ENCODE peak calls at places on chromosomes 11 and 22, in eight cellular contexts. One of them, this sample, is unnamed.

GRCh38 chr11:35785287-35786167 is 123.0 kb downstream of the TRIM44 start:
- DNase-seq in caudate nucleus: no peak
- DNase-seq in anterior cingulate cortex: no peak
- DNase-seq in stimulated activated naive CD8-positive, alpha-beta T cell treated with anti-CD3 and anti-CD28 coated beads, Interleukin-15, amount 100 ng/mL, for 72 hours: no peak
- DNase-seq in astrocyte of the spinal cord: peak; percentile 34
- DNase-seq in Calu3: no peak
- DNase-seq in RKO: no peak
- DNase-seq in memory B cell: no peak
- DNase-seq in this sample: no peak

GRCh38 chr11:114366331-114367243 is 33.7 kb downstream of the C11orf71 start:
- DNase-seq in Calu3: no peak
- DNase-seq in anterior cingulate cortex: no peak
- DNase-seq in stimulated activated naive CD8-positive, alpha-beta T cell treated with anti-CD3 and anti-CD28 coated beads, Interleukin-15, amount 100 ng/mL, for 72 hours: no peak
- DNase-seq in memory B cell: no peak
- DNase-seq in RKO: peak; percentile 89
- DNase-seq in astrocyte of the spinal cord: peak; percentile 76
- DNase-seq in caudate nucleus: no peak
- DNase-seq in this sample: no peak

GRCh38 chr11:100741866-100742625 is 55.0 kb downstream of the ARHGAP42 start:
- DNase-seq in caudate nucleus: no peak
- DNase-seq in Calu3: no peak
- DNase-seq in RKO: no peak
- DNase-seq in astrocyte of the spinal cord: no peak
- DNase-seq in anterior cingulate cortex: no peak
- DNase-seq in memory B cell: no peak
- DNase-seq in stimulated activated naive CD8-positive, alpha-beta T cell treated with anti-CD3 and anti-CD28 coated beads, Interleukin-15, amount 100 ng/mL, for 72 hours: no peak
- DNase-seq in this sample: no peak

GRCh38 chr22:18095101-18095805 is 15.4 kb upstream of the TUBA8 start:
- DNase-seq in anterior cingulate cortex: peak; percentile 58
- DNase-seq in RKO: no peak
- DNase-seq in memory B cell: no peak
- DNase-seq in Calu3: no peak
- DNase-seq in astrocyte of the spinal cord: peak; percentile 28
- DNase-seq in stimulated activated naive CD8-positive, alpha-beta T cell treated with anti-CD3 and anti-CD28 coated beads, Interleukin-15, amount 100 ng/mL, for 72 hours: no peak
- DNase-seq in caudate nucleus: no peak
- DNase-seq in this sample: no peak

GRCh38 chr11:35246725-35247124 is 107.8 kb downstream of the CD44 start:
- DNase-seq in astrocyte of the spinal cord: no peak
- DNase-seq in caudate nucleus: no peak
- DNase-seq in anterior cingulate cortex: no peak
- DNase-seq in stimulated activated naive CD8-positive, alpha-beta T cell treated with anti-CD3 and anti-CD28 coated beads, Interleukin-15, amount 100 ng/mL, for 72 hours: no peak
- DNase-seq in memory B cell: no peak
- DNase-seq in Calu3: no peak
- DNase-seq in RKO: no peak
- DNase-seq in this sample: no peak

GRCh38 chr22:38949889-38950405 is 7.5 kb upstream of the APOBEC3A start:
- DNase-seq in caudate nucleus: no peak
- DNase-seq in stimulated activated naive CD8-positive, alpha-beta T cell treated with anti-CD3 and anti-CD28 coated beads, Interleukin-15, amount 100 ng/mL, for 72 hours: no peak
- DNase-seq in Calu3: no peak
- DNase-seq in astrocyte of the spinal cord: no peak
- DNase-seq in anterior cingulate cortex: no peak
- DNase-seq in memory B cell: no peak
- DNase-seq in RKO: no peak
- DNase-seq in this sample: no peak

GRCh38 chr11:35180311-35181233 is 41.6 kb downstream of the CD44 start:
- DNase-seq in anterior cingulate cortex: no peak
- DNase-seq in RKO: no peak
- DNase-seq in caudate nucleus: no peak
- DNase-seq in stimulated activated naive CD8-positive, alpha-beta T cell treated with anti-CD3 and anti-CD28 coated beads, Interleukin-15, amount 100 ng/mL, for 72 hours: no peak
- DNase-seq in memory B cell: no peak
- DNase-seq in astrocyte of the spinal cord: peak; percentile 67
- DNase-seq in Calu3: no peak
- DNase-seq in this sample: no peak

GRCh38 chr22:44045171-44045570 is 21.1 kb downstream of the PARVB start:
- DNase-seq in stimulated activated naive CD8-positive, alpha-beta T cell treated with anti-CD3 and anti-CD28 coated beads, Interleukin-15, amount 100 ng/mL, for 72 hours: no peak
- DNase-seq in Calu3: no peak
- DNase-seq in caudate nucleus: no peak
- DNase-seq in memory B cell: no peak
- DNase-seq in RKO: peak; percentile 35
- DNase-seq in anterior cingulate cortex: no peak
- DNase-seq in astrocyte of the spinal cord: no peak
- DNase-seq in this sample: no peak

GRCh38 chr22:29625090-29625825 is 21.8 kb downstream of the NF2 start:
- DNase-seq in Calu3: peak; percentile 59
- DNase-seq in astrocyte of the spinal cord: peak; percentile 88
- DNase-seq in RKO: peak; percentile 87
- DNase-seq in stimulated activated naive CD8-positive, alpha-beta T cell treated with anti-CD3 and anti-CD28 coated beads, Interleukin-15, amount 100 ng/mL, for 72 hours: no peak
- DNase-seq in caudate nucleus: no peak
- DNase-seq in memory B cell: no peak
- DNase-seq in anterior cingulate cortex: peak; percentile 28
- DNase-seq in this sample: no peak

GRCh38 chr22:32055069-32055468 is 12.0 kb downstream of the SLC5A1 start:
- DNase-seq in stimulated activated naive CD8-positive, alpha-beta T cell treated with anti-CD3 and anti-CD28 coated beads, Interleukin-15, amount 100 ng/mL, for 72 hours: no peak
- DNase-seq in RKO: no peak
- DNase-seq in caudate nucleus: no peak
- DNase-seq in memory B cell: no peak
- DNase-seq in astrocyte of the spinal cord: no peak
- DNase-seq in anterior cingulate cortex: no peak
- DNase-seq in Calu3: no peak
- DNase-seq in this sample: no peak

GRCh38 chr11:45470151-45471001 is 184.2 kb upstream of the SYT13 start:
- DNase-seq in stimulated activated naive CD8-positive, alpha-beta T cell treated with anti-CD3 and anti-CD28 coated beads, Interleukin-15, amount 100 ng/mL, for 72 hours: no peak
- DNase-seq in astrocyte of the spinal cord: peak; percentile 10
- DNase-seq in caudate nucleus: no peak
- DNase-seq in RKO: no peak
- DNase-seq in anterior cingulate cortex: no peak
- DNase-seq in memory B cell: no peak
- DNase-seq in Calu3: no peak
- DNase-seq in this sample: no peak

GRCh38 chr11:122202161-122202950 is 86.3 kb upstream of the BLID start:
- DNase-seq in memory B cell: no peak
- DNase-seq in stimulated activated naive CD8-positive, alpha-beta T cell treated with anti-CD3 and anti-CD28 coated beads, Interleukin-15, amount 100 ng/mL, for 72 hours: no peak
- DNase-seq in anterior cingulate cortex: no peak
- DNase-seq in caudate nucleus: no peak
- DNase-seq in Calu3: no peak
- DNase-seq in astrocyte of the spinal cord: peak; percentile 90
- DNase-seq in RKO: peak; percentile 77
- DNase-seq in this sample: no peak

GRCh38 chr11:126337121-126337471 is 18.4 kb upstream of the ST3GAL4 start:
- DNase-seq in astrocyte of the spinal cord: no peak
- DNase-seq in Calu3: no peak
- DNase-seq in memory B cell: no peak
- DNase-seq in stimulated activated naive CD8-positive, alpha-beta T cell treated with anti-CD3 and anti-CD28 coated beads, Interleukin-15, amount 100 ng/mL, for 72 hours: no peak
- DNase-seq in anterior cingulate cortex: no peak
- DNase-seq in caudate nucleus: no peak
- DNase-seq in RKO: no peak
- DNase-seq in this sample: no peak

GRCh38 chr11:64863381-64864060 is 14.9 kb downstream of the EHD1 start:
- DNase-seq in stimulated activated naive CD8-positive, alpha-beta T cell treated with anti-CD3 and anti-CD28 coated beads, Interleukin-15, amount 100 ng/mL, for 72 hours: no peak
- DNase-seq in astrocyte of the spinal cord: no peak
- DNase-seq in memory B cell: no peak
- DNase-seq in Calu3: no peak
- DNase-seq in anterior cingulate cortex: peak; percentile 48
- DNase-seq in RKO: no peak
- DNase-seq in caudate nucleus: no peak
- DNase-seq in this sample: no peak

GRCh38 chr11:65225284-65226102 is 36.3 kb upstream of the POLA2 start:
- DNase-seq in anterior cingulate cortex: peak; percentile 34
- DNase-seq in memory B cell: peak; percentile 47
- DNase-seq in Calu3: no peak
- DNase-seq in caudate nucleus: peak; percentile 7
- DNase-seq in RKO: no peak
- DNase-seq in stimulated activated naive CD8-positive, alpha-beta T cell treated with anti-CD3 and anti-CD28 coated beads, Interleukin-15, amount 100 ng/mL, for 72 hours: peak; percentile 58
- DNase-seq in astrocyte of the spinal cord: peak; percentile 53
- DNase-seq in this sample: peak; percentile 61

GRCh38 chr11:62472063-62472884 is 53.4 kb downstream of the SCGB1A1 start:
- DNase-seq in RKO: peak; percentile 23
- DNase-seq in memory B cell: no peak
- DNase-seq in caudate nucleus: no peak
- DNase-seq in stimulated activated naive CD8-positive, alpha-beta T cell treated with anti-CD3 and anti-CD28 coated beads, Interleukin-15, amount 100 ng/mL, for 72 hours: no peak
- DNase-seq in Calu3: peak; percentile 16
- DNase-seq in anterior cingulate cortex: no peak
- DNase-seq in astrocyte of the spinal cord: peak; percentile 32
- DNase-seq in this sample: no peak

GRCh38 chr11:27174026-27174425 is 133.4 kb downstream of the BBOX1 start:
- DNase-seq in anterior cingulate cortex: no peak
- DNase-seq in caudate nucleus: no peak
- DNase-seq in RKO: no peak
- DNase-seq in Calu3: no peak
- DNase-seq in astrocyte of the spinal cord: no peak
- DNase-seq in stimulated activated naive CD8-positive, alpha-beta T cell treated with anti-CD3 and anti-CD28 coated beads, Interleukin-15, amount 100 ng/mL, for 72 hours: no peak
- DNase-seq in memory B cell: no peak
- DNase-seq in this sample: no peak

GRCh38 chr22:29226246-29226981 is 20.7 kb downstream of the EMID1 start:
- DNase-seq in astrocyte of the spinal cord: no peak
- DNase-seq in stimulated activated naive CD8-positive, alpha-beta T cell treated with anti-CD3 and anti-CD28 coated beads, Interleukin-15, amount 100 ng/mL, for 72 hours: no peak
- DNase-seq in caudate nucleus: no peak
- DNase-seq in Calu3: no peak
- DNase-seq in RKO: no peak
- DNase-seq in anterior cingulate cortex: no peak
- DNase-seq in memory B cell: no peak
- DNase-seq in this sample: no peak

GRCh38 chr11:117094776-117095175 is 3.5 kb downstream of the SIK3 start:
- DNase-seq in memory B cell: no peak
- DNase-seq in RKO: no peak
- DNase-seq in anterior cingulate cortex: no peak
- DNase-seq in astrocyte of the spinal cord: peak; percentile 70
- DNase-seq in stimulated activated naive CD8-positive, alpha-beta T cell treated with anti-CD3 and anti-CD28 coated beads, Interleukin-15, amount 100 ng/mL, for 72 hours: no peak
- DNase-seq in Calu3: no peak
- DNase-seq in caudate nucleus: no peak
- DNase-seq in this sample: no peak

GRCh38 chr11:134418119-134418840 is 6.2 kb upstream of the B3GAT1 start:
- DNase-seq in stimulated activated naive CD8-positive, alpha-beta T cell treated with anti-CD3 and anti-CD28 coated beads, Interleukin-15, amount 100 ng/mL, for 72 hours: no peak
- DNase-seq in memory B cell: no peak
- DNase-seq in anterior cingulate cortex: no peak
- DNase-seq in RKO: peak; percentile 50
- DNase-seq in Calu3: no peak
- DNase-seq in astrocyte of the spinal cord: no peak
- DNase-seq in caudate nucleus: no peak
- DNase-seq in this sample: no peak

GRCh38 chr11:69666752-69667536 is 8.2 kb downstream of the LTO1 start:
- DNase-seq in anterior cingulate cortex: no peak
- DNase-seq in RKO: no peak
- DNase-seq in stimulated activated naive CD8-positive, alpha-beta T cell treated with anti-CD3 and anti-CD28 coated beads, Interleukin-15, amount 100 ng/mL, for 72 hours: no peak
- DNase-seq in caudate nucleus: no peak
- DNase-seq in memory B cell: no peak
- DNase-seq in astrocyte of the spinal cord: no peak
- DNase-seq in Calu3: no peak
- DNase-seq in this sample: no peak

GRCh38 chr11:41404109-41404508 is 55.3 kb downstream of the LRRC4C start:
- DNase-seq in RKO: no peak
- DNase-seq in memory B cell: no peak
- DNase-seq in anterior cingulate cortex: no peak
- DNase-seq in caudate nucleus: no peak
- DNase-seq in astrocyte of the spinal cord: no peak
- DNase-seq in stimulated activated naive CD8-positive, alpha-beta T cell treated with anti-CD3 and anti-CD28 coated beads, Interleukin-15, amount 100 ng/mL, for 72 hours: no peak
- DNase-seq in Calu3: no peak
- DNase-seq in this sample: no peak

GRCh38 chr11:11022126-11022730 is 164.4 kb upstream of the ZBED5 start:
- DNase-seq in RKO: peak; percentile 37
- DNase-seq in astrocyte of the spinal cord: peak; percentile 29
- DNase-seq in Calu3: peak; percentile 29
- DNase-seq in caudate nucleus: no peak
- DNase-seq in stimulated activated naive CD8-positive, alpha-beta T cell treated with anti-CD3 and anti-CD28 coated beads, Interleukin-15, amount 100 ng/mL, for 72 hours: no peak
- DNase-seq in memory B cell: no peak
- DNase-seq in anterior cingulate cortex: no peak
- DNase-seq in this sample: no peak

This sample was measured in GM19239.